ENCODE peak calls at places on chromosome 22, in eight cellular contexts. D is PC-3, Y is neural progenitor cell, G is mesendoderm, E is colonic mucosa, P is astrocyte, N is K562, A is HCT116. R is an unnamed sample.

GRCh38 chr22:31250740-31251330 is 38.7 kb downstream of the LIMK2 start:
- DNase-seq in P (no peak), A (no peak), Y (no peak), D (no peak), G (no peak), N (no peak), E (no peak), R (no peak)

GRCh38 chr22:27990879-27991278 is 71.8 kb upstream of the PITPNB start:
- DNase-seq in N (peak; percentile 65), Y (peak; percentile 84), E (peak; percentile 27), A (peak; percentile 32), G (peak; percentile 92), P (no peak), D (peak; percentile 6), R (peak; percentile 23)

GRCh38 chr22:45629469-45630089 is 42.1 kb upstream of the ATXN10 start:
- DNase-seq in Y (no peak), G (peak; percentile 80), N (no peak), P (no peak), D (no peak), A (no peak), E (no peak), R (no peak)

GRCh38 chr22:44366372-44367310 is 53.9 kb upstream of the SHISAL1 start:
- DNase-seq in Y (no peak), A (no peak), E (no peak), P (no peak), G (no peak), N (no peak), D (no peak), R (no peak)

GRCh38 chr22:29121124-29121523 is 48.3 kb downstream of the KREMEN1 start:
- DNase-seq in A (no peak), Y (no peak), G (no peak), P (no peak), N (no peak), E (no peak), D (no peak), R (no peak)

GRCh38 chr22:26681395-26681821 is 24.0 kb downstream of the MIAT start:
- DNase-seq in Y (peak; percentile 83), N (no peak), D (no peak), A (no peak), G (peak; percentile 97), P (peak; percentile 86), E (no peak), R (peak; percentile 75)

GRCh38 chr22:45170001-45170466 is 6.3 kb downstream of the NUP50 start:
- DNase-seq in Y (no peak), E (no peak), P (peak; percentile 34), N (peak; percentile 78), G (peak; percentile 45), A (no peak), D (peak; percentile 12), R (no peak)

GRCh38 chr22:29331213-29331612 is 15.7 kb upstream of the RASL10A start:
- DNase-seq in A (no peak), E (no peak), Y (no peak), N (no peak), P (no peak), G (no peak), D (no peak), R (no peak)

GRCh38 chr22:49961601-49962011 is 1.0 kb downstream of the PIM3 start:
- DNase-seq in D (no peak), G (no peak), Y (peak; percentile 72), A (no peak), N (no peak), P (peak; percentile 35), E (peak; percentile 38), R (no peak)

GRCh38 chr22:49964136-49964492 is 3.5 kb downstream of the PIM3 start:
- DNase-seq in Y (no peak), E (no peak), D (no peak), A (no peak), P (no peak), G (no peak), N (no peak), R (no peak)

GRCh38 chr22:49962012-49962750 is 1.6 kb downstream of the PIM3 start:
- DNase-seq in N (peak; percentile 91), E (peak; percentile 89), P (peak; percentile 82), G (peak; percentile 92), Y (peak; percentile 85), A (no peak), D (peak; percentile 83), R (peak; percentile 38)

GRCh38 chr22:49963647-49964026 is 3.1 kb downstream of the PIM3 start:
- DNase-seq in Y (no peak), D (no peak), A (no peak), G (no peak), N (no peak), E (peak; percentile 70), P (no peak), R (no peak)

DNA sequence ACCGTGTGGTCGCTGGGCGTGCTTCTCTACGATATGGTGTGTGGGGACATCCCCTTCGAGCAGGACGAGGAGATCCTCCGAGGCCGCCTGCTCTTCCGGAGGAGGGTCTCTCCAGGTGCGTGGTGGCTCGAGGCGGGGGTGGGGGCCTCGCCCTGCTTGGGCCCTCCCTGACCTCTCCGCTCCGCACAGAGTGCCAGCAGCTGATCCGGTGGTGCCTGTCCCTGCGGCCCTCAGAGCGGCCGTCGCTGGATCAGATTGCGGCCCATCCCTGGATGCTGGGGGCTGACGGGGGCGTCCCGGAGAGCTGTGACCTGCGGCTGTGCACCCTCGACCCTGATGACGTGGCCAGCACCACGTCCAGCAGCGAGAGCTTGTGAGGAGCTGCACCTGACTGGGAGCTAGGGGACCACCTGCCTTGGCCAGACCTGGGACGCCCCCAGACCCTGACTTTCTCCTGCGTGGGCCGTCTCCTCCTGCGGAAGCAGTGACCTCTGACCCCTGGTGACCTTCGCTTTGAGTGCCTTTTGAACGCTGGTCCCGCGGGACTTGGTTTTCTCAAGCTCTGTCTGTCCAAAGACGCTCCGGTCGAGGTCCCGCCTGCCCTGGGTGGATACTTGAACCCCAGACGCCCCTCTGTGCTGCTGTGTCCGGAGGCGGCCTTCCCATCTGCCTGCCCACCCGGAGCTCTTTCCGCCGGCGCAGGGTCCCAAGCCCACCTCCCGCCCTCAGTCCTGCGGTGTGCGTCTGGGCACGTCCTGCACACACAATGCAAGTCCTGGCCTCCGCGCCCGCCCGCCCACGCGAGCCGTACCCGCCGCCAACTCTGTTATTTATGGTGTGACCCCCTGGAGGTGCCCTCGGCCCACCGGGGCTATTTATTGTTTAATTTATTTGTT is 2.4 kb downstream of the PIM3 start:
- DNase-seq in G (no peak), D (no peak), A (no peak), Y (no peak), E (peak; percentile 39), P (no peak), N (no peak), R (no peak)
- H3K4me1 ChIP-seq in G (peaks cover 2% of the 10 kb centered on the region), D (peaks cover 26% of the 10 kb centered on the region), A (peaks cover 29% of the 10 kb centered on the region), Y (peaks cover 9% of the 10 kb centered on the region), E (peaks cover 26% of the 10 kb centered on the region), P (peaks cover 31% of the 10 kb centered on the region), N (peaks cover 89% of the 10 kb centered on the region), R (peaks cover 14% of the 10 kb centered on the region)

GRCh38 chr22:18048441-18048898 is 24.1 kb upstream of the MICAL3 start:
- DNase-seq in D (no peak), P (no peak), G (no peak), N (peak; percentile 48), A (no peak), Y (peak; percentile 20), E (peak; percentile 36), R (no peak)
- H3K9ac ChIP-seq in D (no peak overlapping the region), P (no peak overlapping the region), G (no peak overlapping the region), N (no peak overlapping the region), A (no peak overlapping the region), Y (no peak overlapping the region), E (no peak overlapping the region), R (no peak overlapping the region)

DNA sequence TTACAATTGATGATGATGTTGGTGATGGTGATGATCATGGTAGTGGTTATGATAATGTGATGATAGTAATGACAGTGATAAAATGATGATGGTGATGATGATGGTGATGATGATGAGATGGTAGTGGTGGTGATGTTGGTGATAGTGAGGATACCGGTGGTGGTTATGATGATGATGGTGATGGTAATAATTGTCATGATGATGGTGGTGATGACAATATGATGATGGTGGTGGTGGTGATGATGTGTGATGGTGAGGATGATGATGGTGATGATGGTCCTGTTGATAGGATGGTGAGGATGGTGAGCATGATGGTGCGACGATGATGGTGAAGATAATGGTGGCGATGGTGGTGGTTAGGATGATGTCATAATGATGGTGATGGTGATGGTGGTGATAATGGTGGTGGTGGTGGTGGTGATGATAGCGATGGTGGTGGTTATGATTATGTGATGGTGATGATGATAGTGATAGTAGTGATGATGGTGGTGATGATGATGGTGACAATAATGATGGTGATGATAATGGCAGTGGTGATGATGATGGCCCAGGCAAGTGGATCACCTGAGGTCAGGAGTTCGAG is 1129.9 kb downstream of the BRD1 start:
- DNase-seq in A (no peak), N (no peak), E (no peak), Y (no peak), D (no peak), P (no peak), G (no peak), R (no peak)
- H3K4me3 ChIP-seq in A (no peak overlapping the region), N (no peak overlapping the region), E (no peak overlapping the region), Y (no peak overlapping the region), D (no peak overlapping the region), P (no peak overlapping the region), G (no peak overlapping the region), R (no peak overlapping the region)

GRCh38 chr22:47409501-47410275 is 647.2 kb downstream of the TBC1D22A start:
- DNase-seq in E (no peak), N (no peak), G (no peak), Y (no peak), P (no peak), D (no peak), A (no peak), R (no peak)

GRCh38 chr22:47406896-47407295 is 644.4 kb downstream of the TBC1D22A start:
- DNase-seq in D (no peak), G (no peak), Y (no peak), E (no peak), A (no peak), P (no peak), N (no peak), R (no peak)

GRCh38 chr22:47407626-47408025 is 645.2 kb downstream of the TBC1D22A start:
- DNase-seq in A (no peak), P (no peak), N (no peak), G (no peak), D (no peak), E (no peak), Y (no peak), R (no peak)

GRCh38 chr22:47408409-47408808 is 646.0 kb downstream of the TBC1D22A start:
- DNase-seq in A (no peak), G (peak; percentile 27), E (no peak), D (no peak), N (peak; percentile 3), P (no peak), Y (no peak), R (no peak)

GRCh38 chr22:47411006-47411405 is 648.6 kb downstream of the TBC1D22A start:
- DNase-seq in G (no peak), A (no peak), E (no peak), Y (no peak), P (no peak), N (no peak), D (no peak), R (no peak)
- H3K4me1 ChIP-seq in G (no peaks in the 10 kb centered on the region), A (no peaks in the 10 kb centered on the region), E (no peaks in the 10 kb centered on the region), Y (no peaks in the 10 kb centered on the region), P (no peaks in the 10 kb centered on the region), N (no peaks in the 10 kb centered on the region), D (no peaks in the 10 kb centered on the region), R (no peaks in the 10 kb centered on the region)

DNA sequence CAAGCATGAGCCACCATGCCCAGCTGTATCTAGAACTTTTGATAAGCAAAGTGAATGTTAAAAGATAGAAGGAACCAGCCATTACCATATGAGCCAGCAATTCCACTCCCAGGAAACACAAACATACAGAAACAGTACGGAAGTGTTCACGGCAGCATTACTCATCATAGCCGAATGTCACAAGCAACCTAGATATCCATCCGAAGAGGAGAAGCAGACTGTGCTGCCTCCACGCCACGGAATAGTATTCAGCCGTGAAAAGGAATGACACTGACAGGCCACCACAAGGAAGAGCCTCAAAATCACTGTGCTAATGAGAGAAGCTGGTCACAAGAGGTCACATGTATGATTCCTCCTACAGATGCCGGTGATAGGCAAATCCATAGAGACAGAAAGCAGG is 17.6 kb upstream of the MGAT3 start:
- DNase-seq in D (peak; percentile 58), N (peak; percentile 55), G (no peak), P (peak; percentile 48), E (no peak), A (no peak), Y (no peak), R (no peak)
- H3K9ac ChIP-seq in D (peak overlapping the region; percentile 35), N (no peak overlapping the region), G (no peak overlapping the region), P (no peak overlapping the region), E (no peak overlapping the region), A (no peak overlapping the region), Y (no peak overlapping the region), R (no peak overlapping the region)

R was measured in NT2/D1.